ENCODE peak calls at places on chromosomes 4 and X, in seven cellular contexts. O is head of caudate nucleus; H is colonic mucosa; Z is NCI-H2171 treated with DMSO at 0.1 percent for 48 hours; L is CD4-positive, CD25-positive, alpha-beta regulatory T cell; D is lung microvascular endothelial cell; P is activated naive CD8-positive, alpha-beta T cell treated with anti-CD3 and anti-CD28 coated beads, Interleukin-2, amount 10 ng/mL, durations not matched to agents 7 days and 5 days. K is an unnamed sample.

GRCh38 chr4:151618858-151619257 is 141.9 kb downstream of the GATB start:
- DNase-seq in L (no peak), D (no peak), H (no peak), O (no peak), Z (no peak), P (no peak), K (no peak)

GRCh38 chr4:176478076-176478475 is 158.3 kb downstream of the SPCS3 start:
- DNase-seq in D (no peak), P (no peak), Z (no peak), L (no peak), O (no peak), H (no peak), K (peak)

GRCh38 chr4:7422898-7423180 is 11.9 kb downstream of the PSAPL1 start:
- DNase-seq in H (no peak), L (no peak), Z (no peak), O (no peak), P (no peak), D (no peak), K (no peak)

GRCh38 chr4:133483600-133484246 is 334.6 kb downstream of the PCDH10 start:
- DNase-seq in H (no peak), P (no peak), Z (peak), O (no peak), D (no peak), L (no peak), K (peak)

GRCh38 chrX:37745354-37745753 is 34.5 kb upstream of the CYBB start:
- DNase-seq in Z (peak), D (peak), H (peak), P (peak), O (peak), L (peak), K (peak)

GRCh38 chr4:159268607-159269006 is 165.7 kb downstream of the RAPGEF2 start:
- DNase-seq in O (no peak), D (no peak), H (no peak), Z (no peak), L (no peak), P (no peak), K (no peak)

GRCh38 chr4:125961626-125962025 is 646.9 kb downstream of the FAT4 start:
- DNase-seq in D (no peak), P (no peak), Z (no peak), H (no peak), L (no peak), O (no peak), K (no peak)

GRCh38 chr4:106584590-106584989 is 216.0 kb upstream of the GIMD1 start:
- DNase-seq in L (no peak), Z (no peak), O (no peak), D (no peak), P (no peak), H (no peak), K (peak)

GRCh38 chr4:22532896-22533295 is 17.0 kb upstream of the ADGRA3 start:
- DNase-seq in Z (no peak), L (no peak), P (no peak), O (no peak), D (no peak), H (no peak), K (no peak)

GRCh38 chr4:32499176-32499575 is 1779.0 kb downstream of the PCDH7 start:
- DNase-seq in D (no peak), L (no peak), Z (no peak), O (no peak), P (no peak), H (no peak), K (peak)

GRCh38 chrX:118049713-118050112 is 66.9 kb downstream of the KLHL13 start:
- DNase-seq in O (no peak), H (no peak), P (no peak), L (no peak), Z (no peak), D (no peak), K (no peak)

GRCh38 chrX:118973389-118974087 is 880 bp upstream of the LONRF3 start:
- DNase-seq in D (no peak), H (peak), L (no peak), Z (no peak), P (no peak), O (no peak), K (no peak)

GRCh38 chrX:150163956-150164726 is 199.0 kb upstream of the MAMLD1 start:
- DNase-seq in D (no peak), P (no peak), O (no peak), Z (no peak), H (no peak), L (no peak), K (no peak)

GRCh38 chr4:72846280-72847111 is 223.0 kb downstream of the COX18 start:
- DNase-seq in O (no peak), L (no peak), Z (no peak), D (no peak), P (no peak), H (peak), K (peak)

GRCh38 chr4:154314248-154314647 is 177.4 kb downstream of the DCHS2 start:
- DNase-seq in D (no peak), Z (no peak), O (no peak), P (no peak), L (no peak), H (no peak), K (peak)

GRCh38 chr4:34720563-34720962 is 1523.8 kb downstream of the ARAP2 start:
- DNase-seq in P (no peak), L (no peak), H (no peak), D (no peak), Z (peak), O (no peak), K (peak)

GRCh38 chr4:4216668-4217067 is 10.1 kb downstream of the OTOP1 start:
- DNase-seq in O (no peak), L (no peak), Z (no peak), P (no peak), D (peak), H (no peak), K (peak)

GRCh38 chrX:130826249-130826648 is 76.8 kb downstream of the ENOX2 start:
- DNase-seq in H (no peak), L (no peak), P (no peak), O (no peak), D (no peak), Z (no peak), K (no peak)

GRCh38 chrX:154025230-154025629 is 5.5 kb upstream of the IRAK1 start:
- DNase-seq in H (no peak), D (no peak), O (no peak), L (no peak), Z (no peak), P (no peak), K (no peak)

GRCh38 chrX:48972214-48973164 is 845 bp upstream of the KCND1 start:
- DNase-seq in O (peak), H (peak), Z (peak), D (peak), L (peak), P (no peak), K (peak)

GRCh38 chrX:96684339-96685204 is at the start of gene DIAPH2:
- DNase-seq in O (peak), P (peak), L (peak), H (peak), Z (peak), D (peak), K (peak)

GRCh38 chr4:152643153-152644035 is 36.4 kb downstream of the TMEM154 start:
- DNase-seq in D (no peak), Z (no peak), H (peak), P (no peak), L (peak), O (no peak), K (peak)

GRCh38 chr4:168900080-168900479 is 110.0 kb downstream of the CBR4 start:
- DNase-seq in L (no peak), Z (no peak), D (no peak), H (no peak), O (no peak), P (no peak), K (peak)

GRCh38 chr4:30610361-30610760 is 109.8 kb upstream of the PCDH7 start:
- DNase-seq in O (no peak), P (no peak), D (no peak), L (no peak), Z (no peak), H (no peak), K (peak)

GRCh38 chr4:12979797-12980196 is 504.3 kb downstream of the RAB28 start:
- DNase-seq in D (no peak), Z (no peak), O (no peak), P (no peak), L (no peak), H (peak), K (no peak)

K was measured in fibroblast of pulmonary artery.